ENCODE peak calls at places on chromosomes 5 and 9, in four cellular contexts. H, O, D and Z are unnamed samples.

GRCh38 chr9:95494022-95494415 is 22.8 kb downstream of the PTCH1 start:
- DNase-seq in H (no peak), O (peak), D (peak), Z (no peak)

GRCh38 chr5:76305264-76305663 is 97.8 kb upstream of the IQGAP2 start:
- DNase-seq in H (no peak), O (no peak), D (no peak), Z (no peak)

GRCh38 chr9:33106827-33107621 is 30.6 kb upstream of the SMU1 start:
- DNase-seq in H (no peak), O (no peak), D (no peak), Z (no peak)

GRCh38 chr5:159805021-159805420 is 111.3 kb upstream of the ADRA1B start:
- DNase-seq in H (no peak), O (no peak), D (no peak), Z (no peak)

GRCh38 chr9:26744362-26744965 is 148.1 kb downstream of the CAAP1 start:
- DNase-seq in H (no peak), O (no peak), D (peak), Z (peak)

GRCh38 chr9:87771251-87772006 is 45.5 kb downstream of the CTSL start:
- DNase-seq in H (no peak), O (no peak), D (no peak), Z (no peak)

GRCh38 chr9:13896922-13897835 is 416.8 kb downstream of the NFIB start:
- DNase-seq in H (no peak), O (no peak), D (no peak), Z (no peak)

GRCh38 chr9:12740845-12741244 is 34.0 kb upstream of the LURAP1L start:
- DNase-seq in H (no peak), O (no peak), D (no peak), Z (no peak)

GRCh38 chr5:154189256-154189818 is 1.2 kb upstream of the GALNT10 start:
- DNase-seq in H (no peak), O (no peak), D (no peak), Z (no peak)

GRCh38 chr5:39891376-39891775 is 466.6 kb upstream of the DAB2 start:
- DNase-seq in H (no peak), O (no peak), D (no peak), Z (no peak)

GRCh38 chr9:34562136-34562745 is 27.3 kb downstream of the CNTFR start:
- DNase-seq in H (no peak), O (no peak), D (peak), Z (no peak)